ENCODE peak calls at places on chromosomes 7 and 10, in six cellular contexts. One of them, this sample, is unnamed.

GRCh38 chr7:67823345-67823744 is 826.7 kb downstream of the TYW1 start:
- DNase-seq in HCT116: no peak
- DNase-seq in AG09309: no peak
- DNase-seq in WERI-Rb-1: no peak
- DNase-seq in fibroblast of villous mesenchyme: peak; percentile 14
- DNase-seq in heart left ventricle: no peak
- DNase-seq in this sample: peak; percentile 89

GRCh38 chr7:157772486-157773130 is 435.8 kb downstream of the DNAJB6 start:
- DNase-seq in HCT116: no peak
- DNase-seq in AG09309: no peak
- DNase-seq in WERI-Rb-1: no peak
- DNase-seq in fibroblast of villous mesenchyme: no peak
- DNase-seq in heart left ventricle: no peak
- DNase-seq in this sample: no peak

GRCh38 chr7:152436279-152437147 is 710 bp upstream of the KMT2C start:
- DNase-seq in HCT116: peak; percentile 78
- DNase-seq in AG09309: peak; percentile 54
- DNase-seq in WERI-Rb-1: peak; percentile 94
- DNase-seq in fibroblast of villous mesenchyme: peak; percentile 95
- DNase-seq in heart left ventricle: peak; percentile 95
- DNase-seq in this sample: peak; percentile 87

GRCh38 chr10:13716161-13717071 is 129.7 kb downstream of the PRPF18 start:
- DNase-seq in HCT116: no peak
- DNase-seq in AG09309: no peak
- DNase-seq in WERI-Rb-1: no peak
- DNase-seq in fibroblast of villous mesenchyme: peak; percentile 89
- DNase-seq in heart left ventricle: peak; percentile 63
- DNase-seq in this sample: peak; percentile 99

GRCh38 chr7:32036557-32036956 is 33.6 kb downstream of the PDE1C start:
- DNase-seq in HCT116: no peak
- DNase-seq in AG09309: no peak
- DNase-seq in WERI-Rb-1: no peak
- DNase-seq in fibroblast of villous mesenchyme: no peak
- DNase-seq in heart left ventricle: no peak
- DNase-seq in this sample: peak; percentile 21

GRCh38 chr7:47591655-47592572 is 10.0 kb upstream of the TNS3 start:
- DNase-seq in HCT116: no peak
- DNase-seq in AG09309: no peak
- DNase-seq in WERI-Rb-1: no peak
- DNase-seq in fibroblast of villous mesenchyme: peak; percentile 76
- DNase-seq in heart left ventricle: no peak
- DNase-seq in this sample: peak; percentile 49

GRCh38 chr10:8835453-8836167 is 781.1 kb downstream of the GATA3 start:
- DNase-seq in HCT116: no peak
- DNase-seq in AG09309: no peak
- DNase-seq in WERI-Rb-1: no peak
- DNase-seq in fibroblast of villous mesenchyme: no peak
- DNase-seq in heart left ventricle: no peak
- DNase-seq in this sample: no peak

GRCh38 chr10:22335204-22335956 is 9.9 kb upstream of the SPAG6 start:
- DNase-seq in HCT116: no peak
- DNase-seq in AG09309: no peak
- DNase-seq in WERI-Rb-1: no peak
- DNase-seq in fibroblast of villous mesenchyme: peak; percentile 60
- DNase-seq in heart left ventricle: peak; percentile 51
- DNase-seq in this sample: peak; percentile 71

GRCh38 chr10:95872158-95872711 is 35.5 kb upstream of the CC2D2B start:
- DNase-seq in HCT116: no peak
- DNase-seq in AG09309: no peak
- DNase-seq in WERI-Rb-1: no peak
- DNase-seq in fibroblast of villous mesenchyme: no peak
- DNase-seq in heart left ventricle: no peak
- DNase-seq in this sample: no peak

GRCh38 chr10:131747251-131747650 is 153.6 kb upstream of the PPP2R2D start:
- DNase-seq in HCT116: no peak
- DNase-seq in AG09309: no peak
- DNase-seq in WERI-Rb-1: no peak
- DNase-seq in fibroblast of villous mesenchyme: no peak
- DNase-seq in heart left ventricle: no peak
- DNase-seq in this sample: no peak

GRCh38 chr7:22569586-22570321 is 69.8 kb upstream of the STEAP1B start:
- DNase-seq in HCT116: no peak
- DNase-seq in AG09309: peak; percentile 88
- DNase-seq in WERI-Rb-1: no peak
- DNase-seq in fibroblast of villous mesenchyme: peak; percentile 56
- DNase-seq in heart left ventricle: no peak
- DNase-seq in this sample: no peak

GRCh38 chr10:23065549-23065948 is 29.8 kb upstream of the MSRB2 start:
- DNase-seq in HCT116: no peak
- DNase-seq in AG09309: peak; percentile 35
- DNase-seq in WERI-Rb-1: no peak
- DNase-seq in fibroblast of villous mesenchyme: peak; percentile 64
- DNase-seq in heart left ventricle: peak; percentile 84
- DNase-seq in this sample: peak; percentile 73

GRCh38 chr10:107425844-107426553 is 261.5 kb upstream of the SORCS1 start:
- DNase-seq in HCT116: no peak
- DNase-seq in AG09309: no peak
- DNase-seq in WERI-Rb-1: no peak
- DNase-seq in fibroblast of villous mesenchyme: no peak
- DNase-seq in heart left ventricle: no peak
- DNase-seq in this sample: no peak

GRCh38 chr7:143256932-143257331 is 6.3 kb upstream of the GSTK1 start:
- DNase-seq in HCT116: no peak
- DNase-seq in AG09309: no peak
- DNase-seq in WERI-Rb-1: no peak
- DNase-seq in fibroblast of villous mesenchyme: no peak
- DNase-seq in heart left ventricle: no peak
- DNase-seq in this sample: no peak

GRCh38 chr10:98411768-98412167 is 3.2 kb downstream of the PYROXD2 start:
- DNase-seq in HCT116: no peak
- DNase-seq in AG09309: no peak
- DNase-seq in WERI-Rb-1: no peak
- DNase-seq in fibroblast of villous mesenchyme: peak; percentile 67
- DNase-seq in heart left ventricle: no peak
- DNase-seq in this sample: no peak

GRCh38 chr7:153400735-153401593 is 641.4 kb downstream of the ACTR3B start:
- DNase-seq in HCT116: no peak
- DNase-seq in AG09309: no peak
- DNase-seq in WERI-Rb-1: no peak
- DNase-seq in fibroblast of villous mesenchyme: no peak
- DNase-seq in heart left ventricle: no peak
- DNase-seq in this sample: no peak

GRCh38 chr7:134908289-134908688 is 78.0 kb upstream of the AGBL3 start:
- DNase-seq in HCT116: no peak
- DNase-seq in AG09309: no peak
- DNase-seq in WERI-Rb-1: no peak
- DNase-seq in fibroblast of villous mesenchyme: no peak
- DNase-seq in heart left ventricle: no peak
- DNase-seq in this sample: peak; percentile 91

GRCh38 chr10:128263891-128264688 is 137.9 kb upstream of the MKI67 start:
- DNase-seq in HCT116: peak; percentile 58
- DNase-seq in AG09309: peak; percentile 1
- DNase-seq in WERI-Rb-1: peak; percentile 75
- DNase-seq in fibroblast of villous mesenchyme: peak; percentile 41
- DNase-seq in heart left ventricle: peak; percentile 58
- DNase-seq in this sample: peak; percentile 51

GRCh38 chr10:24724381-24725228 is 918 bp upstream of the ARHGAP21 start:
- DNase-seq in HCT116: peak; percentile 92
- DNase-seq in AG09309: peak; percentile 84
- DNase-seq in WERI-Rb-1: peak; percentile 94
- DNase-seq in fibroblast of villous mesenchyme: peak; percentile 97
- DNase-seq in heart left ventricle: peak; percentile 99
- DNase-seq in this sample: peak; percentile 96

GRCh38 chr10:26112532-26112931 is 104.0 kb upstream of the GAD2 start:
- DNase-seq in HCT116: no peak
- DNase-seq in AG09309: peak; percentile 34
- DNase-seq in WERI-Rb-1: no peak
- DNase-seq in fibroblast of villous mesenchyme: no peak
- DNase-seq in heart left ventricle: no peak
- DNase-seq in this sample: peak; percentile 1

GRCh38 chr7:32093415-32094408 is 23.5 kb upstream of the PDE1C start:
- DNase-seq in HCT116: no peak
- DNase-seq in AG09309: peak; percentile 95
- DNase-seq in WERI-Rb-1: no peak
- DNase-seq in fibroblast of villous mesenchyme: peak; percentile 10
- DNase-seq in heart left ventricle: peak; percentile 79
- DNase-seq in this sample: peak; percentile 17

GRCh38 chr7:42095791-42096190 is 141.2 kb downstream of the GLI3 start:
- DNase-seq in HCT116: no peak
- DNase-seq in AG09309: no peak
- DNase-seq in WERI-Rb-1: no peak
- DNase-seq in fibroblast of villous mesenchyme: peak; percentile 49
- DNase-seq in heart left ventricle: no peak
- DNase-seq in this sample: no peak

DNA sequence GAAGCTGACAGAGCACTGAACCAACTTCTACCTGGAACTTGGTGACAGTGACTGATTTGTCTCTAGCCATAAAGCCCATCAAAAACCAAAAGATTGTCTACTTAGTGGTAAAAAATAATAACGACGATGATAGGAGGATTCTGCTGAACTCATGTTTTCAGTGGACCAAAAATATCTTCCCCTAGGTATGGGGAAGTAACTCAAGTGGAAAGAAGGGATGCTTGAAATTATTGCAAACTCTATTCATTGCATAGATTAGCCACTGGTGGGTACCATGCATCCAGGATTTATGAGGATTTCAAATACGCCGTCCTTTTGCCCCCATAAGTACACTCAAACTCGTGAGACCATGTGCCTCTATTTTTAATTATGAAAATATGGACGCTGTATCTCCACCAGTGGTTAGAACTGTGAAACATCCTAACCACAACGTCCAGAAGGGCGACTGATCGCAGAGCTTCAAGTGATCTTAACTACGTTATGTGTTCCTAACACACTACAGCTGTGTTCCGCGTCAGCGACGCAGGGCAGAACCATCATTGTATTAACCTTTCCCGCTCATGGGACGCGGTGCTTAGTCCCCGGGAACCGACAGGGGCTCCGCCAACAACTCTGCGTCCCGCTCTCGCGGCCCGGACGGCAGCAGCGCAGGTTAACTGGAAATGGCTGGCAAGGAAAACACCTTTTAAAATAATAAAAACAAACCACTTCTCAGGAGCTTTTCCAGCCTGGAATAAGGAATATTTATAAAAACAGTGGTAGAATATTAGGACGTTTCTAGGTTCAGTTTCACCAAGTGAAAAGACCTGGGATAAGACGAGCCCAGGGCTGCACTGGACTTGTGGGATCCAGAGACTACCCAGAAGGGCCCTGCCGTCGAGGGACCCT is 776 bp downstream of the PEX1 start:
- DNase-seq in HCT116: peak; percentile 37
- DNase-seq in AG09309: no peak
- DNase-seq in WERI-Rb-1: peak; percentile 64
- DNase-seq in fibroblast of villous mesenchyme: peak; percentile 64
- DNase-seq in heart left ventricle: peak; percentile 57
- DNase-seq in this sample: peak; percentile 58
- TF ChIP-seq CTCF in HCT116: no peak
- TF ChIP-seq CTCF in AG09309: peak; percentile 6
- TF ChIP-seq CTCF in WERI-Rb-1: no peak
- TF ChIP-seq CTCF in fibroblast of villous mesenchyme: peak; percentile 19
- TF ChIP-seq CTCF in heart left ventricle: no peak
- TF ChIP-seq CTCF in this sample: no peak

DNA sequence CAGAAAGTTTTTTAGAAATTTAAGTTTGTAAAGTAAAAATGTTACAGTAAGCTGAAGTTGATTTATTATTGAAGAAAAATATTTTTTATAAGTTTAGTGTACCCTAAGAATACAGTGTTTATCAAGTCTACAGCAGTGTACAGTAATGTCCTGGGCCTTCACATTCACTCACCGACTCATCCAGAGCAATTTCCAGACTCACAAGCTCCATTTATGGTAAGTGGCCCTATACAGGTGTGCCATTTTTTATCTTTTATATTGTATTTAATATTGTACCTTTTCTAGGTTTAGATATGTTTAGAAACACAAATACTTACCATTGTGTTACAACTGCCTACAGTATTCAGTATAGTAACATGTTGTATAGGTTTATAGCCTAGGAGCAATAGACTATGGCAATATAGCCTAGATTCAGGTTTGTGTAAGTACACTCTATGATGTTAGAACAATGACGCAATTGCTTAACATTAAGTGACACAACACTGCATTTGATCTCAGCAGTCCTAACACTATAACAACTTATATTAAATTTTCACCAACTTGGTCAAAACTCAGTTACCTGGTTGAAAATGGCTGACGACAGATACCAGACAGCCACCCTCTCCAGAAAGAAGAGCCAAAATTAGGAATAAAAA is 45.7 kb downstream of the HIBADH start:
- DNase-seq in HCT116: no peak
- DNase-seq in AG09309: no peak
- DNase-seq in WERI-Rb-1: no peak
- DNase-seq in fibroblast of villous mesenchyme: no peak
- DNase-seq in heart left ventricle: no peak
- DNase-seq in this sample: peak; percentile 17
- H3K4me3 ChIP-seq in HCT116: no peak overlapping the region
- H3K4me3 ChIP-seq in AG09309: no peak overlapping the region
- H3K4me3 ChIP-seq in WERI-Rb-1: no peak overlapping the region
- H3K4me3 ChIP-seq in fibroblast of villous mesenchyme: no peak overlapping the region
- H3K4me3 ChIP-seq in heart left ventricle: no peak overlapping the region
- H3K4me3 ChIP-seq in this sample: no peak overlapping the region

DNA sequence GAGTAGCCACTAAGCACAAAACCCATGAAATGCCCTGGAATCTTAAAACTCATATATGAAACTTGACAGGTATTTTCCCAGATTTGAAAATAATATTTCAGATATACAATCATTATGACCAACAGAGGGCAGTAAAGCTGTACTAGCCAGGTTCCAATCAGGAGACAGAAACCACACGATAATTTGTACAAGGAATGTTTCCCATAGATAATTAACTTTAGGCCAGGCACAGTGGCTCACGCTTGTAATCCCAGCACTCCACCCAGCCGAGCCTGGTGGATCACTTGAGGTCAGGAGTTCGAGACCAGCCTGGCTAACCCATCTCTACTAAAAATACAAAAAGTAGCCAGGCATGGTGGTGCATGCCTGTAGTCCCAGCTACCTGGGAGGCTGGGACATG is 31.0 kb upstream of the NUB1 start:
- DNase-seq in HCT116: no peak
- DNase-seq in AG09309: no peak
- DNase-seq in WERI-Rb-1: no peak
- DNase-seq in fibroblast of villous mesenchyme: peak; percentile 33
- DNase-seq in heart left ventricle: no peak
- DNase-seq in this sample: peak; percentile 40
- TF ChIP-seq CTCF in HCT116: peak; percentile 26
- TF ChIP-seq CTCF in AG09309: peak; percentile 27
- TF ChIP-seq CTCF in WERI-Rb-1: peak; percentile 5
- TF ChIP-seq CTCF in fibroblast of villous mesenchyme: peak; percentile 46
- TF ChIP-seq CTCF in heart left ventricle: peak; percentile 27
- TF ChIP-seq CTCF in this sample: peak; percentile 49

GRCh38 chr10:89946106-89946505 is 244.7 kb downstream of the KIF20B start:
- DNase-seq in HCT116: no peak
- DNase-seq in AG09309: no peak
- DNase-seq in WERI-Rb-1: no peak
- DNase-seq in fibroblast of villous mesenchyme: peak; percentile 61
- DNase-seq in heart left ventricle: no peak
- DNase-seq in this sample: peak; percentile 9
- H3K4me3 ChIP-seq in HCT116: no peak overlapping the region
- H3K4me3 ChIP-seq in AG09309: no peak overlapping the region
- H3K4me3 ChIP-seq in WERI-Rb-1: no peak overlapping the region
- H3K4me3 ChIP-seq in fibroblast of villous mesenchyme: no peak overlapping the region
- H3K4me3 ChIP-seq in heart left ventricle: peak overlapping the region; percentile 17
- H3K4me3 ChIP-seq in this sample: no peak overlapping the region